ENCODE peak calls at places on chromosomes 5 and 9, in seven cellular contexts. P is HCT116, I is left lung, Q is endothelial cell of umbilical vein, T is adrenal gland, Y is SK-N-MC, A is tibial nerve. X is an unnamed sample. For H3K9me3, the result is how much of the 10 kb centered on the place peaks cover.

GRCh38 chr9:19430201-19430760 is 21.5 kb downstream of the ACER2 start:
- DNase-seq in P (no peak), I (no peak), Q (peak), T (no peak), Y (no peak), A (no peak), X (no peak)

GRCh38 chr5:14038341-14038959 is 94.0 kb upstream of the DNAH5 start:
- DNase-seq in P (peak), I (no peak), Q (peak), T (no peak), Y (no peak), A (no peak), X (no peak)

GRCh38 chr9:130053109-130053503 is 600 bp upstream of the GPR107 start:
- DNase-seq in P (no peak), I (no peak), Q (no peak), T (no peak), Y (no peak), A (no peak), X (no peak)

GRCh38 chr5:86684222-86684621 is 66.5 kb downstream of the COX7C start:
- DNase-seq in P (no peak), I (no peak), Q (no peak), T (no peak), Y (no peak), A (no peak), X (no peak)

GRCh38 chr9:135506327-135507103 is 6.0 kb downstream of the MRPS2 start:
- DNase-seq in P (no peak), I (no peak), Q (no peak), T (peak), Y (no peak), A (no peak), X (no peak)

GRCh38 chr9:12838546-12838945 is 63.7 kb downstream of the LURAP1L start:
- DNase-seq in P (no peak), I (no peak), Q (no peak), T (no peak), Y (no peak), A (no peak), X (no peak)

GRCh38 chr5:154446183-154447073 is 631 bp downstream of the SAP30L start:
- DNase-seq in P (no peak), I (peak), Q (peak), T (peak), Y (no peak), A (peak), X (peak)

GRCh38 chr5:124553911-124554310 is 192.5 kb downstream of the ZNF608 start:
- DNase-seq in P (no peak), I (no peak), Q (no peak), T (no peak), Y (no peak), A (no peak), X (no peak)

GRCh38 chr5:74947961-74948613 is 81.9 kb upstream of the FAM169A start:
- DNase-seq in P (no peak), I (no peak), Q (no peak), T (no peak), Y (no peak), A (no peak), X (no peak)

GRCh38 chr9:3879731-3880493 is 354.1 kb upstream of the RFX3 start:
- DNase-seq in P (no peak), I (no peak), Q (no peak), T (no peak), Y (no peak), A (no peak), X (no peak)

GRCh38 chr9:136634904-136635303 is 27.8 kb upstream of the EGFL7 start:
- DNase-seq in P (no peak), I (no peak), Q (no peak), T (peak), Y (no peak), A (no peak), X (no peak)

GRCh38 chr9:120923620-120924328 is 2.8 kb downstream of the TRAF1 start:
- DNase-seq in P (no peak), I (no peak), Q (no peak), T (no peak), Y (no peak), A (no peak), X (no peak)

GRCh38 chr5:154757647-154758406 is 2.6 kb downstream of the LARP1 start:
- DNase-seq in P (no peak), I (no peak), Q (peak), T (peak), Y (no peak), A (no peak), X (peak)

GRCh38 chr9:69874301-69875060 is 53.9 kb downstream of the CFAP95 start:
- DNase-seq in P (no peak), I (no peak), Q (peak), T (no peak), Y (no peak), A (no peak), X (no peak)

GRCh38 chr5:131589510-131590348 is 45.3 kb downstream of the RAPGEF6 start:
- DNase-seq in P (peak), I (no peak), Q (peak), T (peak), Y (peak), A (no peak), X (no peak)

GRCh38 chr9:100597236-100597635 is 19.4 kb downstream of the CAVIN4 start:
- DNase-seq in P (no peak), I (no peak), Q (no peak), T (no peak), Y (no peak), A (no peak), X (no peak)

GRCh38 chr9:108083160-108083559 is 593.6 kb upstream of the KLF4 start:
- DNase-seq in P (no peak), I (no peak), Q (no peak), T (no peak), Y (no peak), A (no peak), X (no peak)

GRCh38 chr9:126499005-126499910 is 114.5 kb upstream of the LMX1B start:
- DNase-seq in P (no peak), I (no peak), Q (peak), T (no peak), Y (no peak), A (no peak), X (peak)

GRCh38 chr5:159324097-159324760 is 6.1 kb downstream of the IL12B start:
- DNase-seq in P (no peak), I (no peak), Q (no peak), T (no peak), Y (no peak), A (no peak), X (no peak)

GRCh38 chr5:137791387-137791786 is 37.2 kb upstream of the HNRNPA0 start:
- DNase-seq in P (no peak), I (no peak), Q (no peak), T (no peak), Y (no peak), A (no peak), X (no peak)

GRCh38 chr9:110978516-110978915 is 59.8 kb downstream of the LPAR1 start:
- DNase-seq in P (no peak), I (no peak), Q (no peak), T (no peak), Y (no peak), A (no peak), X (no peak)

DNA sequence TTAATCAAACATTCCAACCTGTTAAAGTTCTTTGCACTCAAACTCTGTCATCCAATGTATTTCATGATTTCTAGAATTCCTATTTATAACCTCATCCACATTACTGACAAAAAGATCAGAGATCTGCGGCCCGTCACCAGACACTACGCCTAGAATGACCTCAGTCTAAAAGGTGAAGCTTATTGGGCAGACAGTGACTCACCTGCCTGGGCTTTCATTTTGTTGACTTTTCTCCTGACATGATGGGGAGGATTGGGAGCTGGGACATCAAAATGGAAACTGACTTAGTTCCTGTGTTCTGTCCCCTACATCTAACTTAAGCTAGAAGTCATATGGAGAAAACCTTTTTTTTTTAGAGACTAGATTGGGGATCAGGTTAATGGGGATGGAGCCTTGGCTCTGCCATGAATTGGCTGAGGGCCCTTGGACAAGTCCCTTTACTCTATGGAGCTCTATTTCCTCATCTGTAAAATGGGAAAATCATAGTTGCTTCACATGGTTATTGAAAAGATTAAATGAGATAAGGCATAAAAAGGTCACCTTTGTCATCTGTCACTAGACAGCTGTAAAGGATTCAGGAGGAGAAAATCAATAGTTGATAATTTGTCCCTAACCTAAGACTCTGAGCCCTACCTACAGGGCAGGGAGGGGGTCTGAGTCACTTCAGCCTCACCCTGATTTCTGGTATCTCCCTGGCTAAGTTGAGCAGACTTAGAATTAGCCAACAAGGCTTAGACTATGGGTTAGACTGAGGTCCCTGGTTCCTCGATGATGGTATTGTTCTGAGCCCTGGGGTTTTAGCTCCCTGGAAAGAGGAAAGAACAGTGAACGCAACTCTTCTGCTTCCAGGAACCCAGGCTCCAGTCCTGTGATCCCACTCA is 224.8 kb upstream of the TBC1D2 start:
- DNase-seq in P (no peak), I (no peak), Q (no peak), T (no peak), Y (no peak), A (no peak), X (no peak)
- H3K9me3 ChIP-seq in P (under half), I (under half), Q (under half), T (under half), Y (under half), A (under half), X (under half)

GRCh38 chr5:2958976-2959375 is 207.5 kb upstream of the IRX2 start:
- DNase-seq in P (no peak), I (no peak), Q (no peak), T (no peak), Y (no peak), A (no peak), X (no peak)

DNA sequence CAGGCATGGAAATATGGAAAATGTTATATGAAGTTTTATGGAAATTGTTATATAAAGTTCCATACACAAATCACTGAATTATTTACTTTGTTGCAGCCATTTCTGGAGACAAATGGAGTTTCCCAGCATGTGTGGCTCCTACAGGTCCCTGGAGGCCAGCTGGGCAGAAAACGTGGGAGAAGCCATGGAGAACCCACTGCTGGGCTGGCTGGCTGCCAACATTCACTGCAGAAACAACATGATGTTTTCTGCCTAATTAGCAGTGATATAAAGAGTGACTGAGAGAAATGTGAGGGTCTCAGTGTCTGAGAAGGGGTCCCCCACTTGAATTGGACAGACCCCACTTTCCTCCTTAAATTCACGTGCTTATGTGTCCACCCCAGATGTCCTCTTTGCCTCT is 208.8 kb upstream of the IRX2 start:
- DNase-seq in P (no peak), I (no peak), Q (no peak), T (no peak), Y (no peak), A (no peak), X (no peak)
- H3K9me3 ChIP-seq in P (under half), I (under half), Q (under half), T (under half), Y (under half), A (under half), X (under half)

DNA sequence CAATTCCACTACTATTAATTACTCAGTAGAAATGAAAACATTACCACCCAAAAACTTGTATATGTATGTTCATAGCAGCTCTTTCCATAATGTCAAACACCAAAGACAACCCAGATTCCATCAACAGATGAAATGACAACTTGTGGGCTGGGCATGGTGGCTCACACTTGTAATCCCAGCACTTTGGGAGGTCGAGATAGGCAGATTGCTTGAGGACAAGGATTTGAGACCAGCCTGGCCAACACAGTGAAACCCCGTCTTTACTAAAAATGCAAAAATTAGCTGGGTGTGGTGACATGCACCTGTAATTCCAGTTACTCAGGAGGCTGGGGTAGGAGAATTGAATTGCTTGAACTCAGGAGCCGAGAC is 11.5 kb downstream of the UIMC1 start:
- DNase-seq in P (no peak), I (no peak), Q (no peak), T (no peak), Y (no peak), A (no peak), X (no peak)
- H3K9me3 ChIP-seq in P (under half), I (under half), Q (under half), T (under half), Y (under half), A (under half), X (under half)

DNA sequence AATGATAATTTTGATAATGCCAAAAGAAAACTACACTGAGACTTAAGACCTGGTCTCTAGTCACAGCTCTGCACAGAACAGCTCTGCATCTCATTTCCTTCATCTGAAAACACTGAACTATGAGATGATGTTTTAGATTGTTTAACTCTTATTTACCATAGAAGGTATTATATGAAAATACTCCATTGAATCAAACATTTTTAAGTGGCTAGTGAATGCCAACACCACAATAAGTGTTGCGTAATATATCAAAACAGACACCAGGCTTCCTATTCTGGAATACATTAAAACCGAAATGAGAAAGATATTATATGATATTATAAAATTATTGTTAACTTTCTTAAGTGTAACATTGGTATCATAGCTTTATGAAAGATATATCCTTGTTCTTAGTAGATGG is 14.6 kb downstream of the CETN3 start:
- DNase-seq in P (no peak), I (no peak), Q (no peak), T (no peak), Y (no peak), A (no peak), X (no peak)
- H3K9me3 ChIP-seq in P (under half), I (under half), Q (under half), T (under half), Y (under half), A (under half), X (under half)

GRCh38 chr5:141441571-141442170 is 11.4 kb downstream of the PCDHGA12 start:
- DNase-seq in P (no peak), I (no peak), Q (no peak), T (no peak), Y (no peak), A (no peak), X (no peak)
- H3K9me3 ChIP-seq in P (under half), I (under half), Q (under half), T (under half), Y (under half), A (half or more), X (under half)